ENCODE peak calls at places on chromosomes 1 and 21, in seven cellular contexts. L is HFF-Myc, V is PC-9, U is ascending aorta, B is AG09309, D is dorsolateral prefrontal cortex, M is tibial artery. J is an unnamed sample.

GRCh38 chr1:10728595-10729410 is 67.6 kb downstream of the CASZ1 start:
- DNase-seq in V (no peak), L (no peak), B (no peak), M (no peak), U (no peak), D (no peak), J (no peak)

GRCh38 chr1:214416417-214417212 is 134.8 kb downstream of the PTPN14 start:
- DNase-seq in D (no peak), M (no peak), V (no peak), B (no peak), U (no peak), L (no peak), J (peak; percentile 80)

GRCh38 chr1:30320581-30320890 is 402.8 kb downstream of the MATN1 start:
- DNase-seq in L (no peak), U (no peak), B (no peak), D (no peak), V (no peak), M (no peak), J (no peak)

GRCh38 chr1:74427676-74428075 is 84.7 kb downstream of the LRRC53 start:
- DNase-seq in L (no peak), D (no peak), B (peak; percentile 2), V (no peak), U (no peak), M (no peak), J (no peak)

GRCh38 chr1:45522324-45523104 is 830 bp upstream of the PRDX1 start:
- DNase-seq in D (no peak), L (no peak), V (peak; percentile 70), M (no peak), B (no peak), U (no peak), J (no peak)

GRCh38 chr1:237164406-237165352 is 122.7 kb downstream of the RYR2 start:
- DNase-seq in V (no peak), D (peak; percentile 46), L (no peak), U (no peak), M (no peak), B (no peak), J (no peak)

GRCh38 chr1:93619507-93620168 is 62.0 kb downstream of the BCAR3 start:
- DNase-seq in B (no peak), M (no peak), L (no peak), U (no peak), D (no peak), V (no peak), J (no peak)

GRCh38 chr1:53195913-53196484 is 625 bp upstream of the CPT2 start:
- DNase-seq in L (no peak), U (no peak), V (peak; percentile 39), B (no peak), D (no peak), M (no peak), J (no peak)

GRCh38 chr21:39180429-39181019 is 2.7 kb downstream of the PSMG1 start:
- DNase-seq in M (no peak), D (no peak), V (no peak), L (no peak), B (no peak), U (no peak), J (no peak)
- TF ChIP-seq CTCF in M (no peak), D (peak; percentile 22), V (no peak), L (peak; percentile 10), B (peak; percentile 20), U (no peak), J (peak; percentile 33)

GRCh38 chr21:45454924-45455315 is 50.0 kb downstream of the COL18A1 start:
- DNase-seq in B (no peak), D (no peak), M (no peak), U (no peak), V (no peak), L (no peak), J (peak; percentile 35)

GRCh38 chr21:45454081-45454923 is 49.3 kb downstream of the COL18A1 start:
- DNase-seq in V (no peak), M (no peak), U (no peak), D (no peak), L (no peak), B (no peak), J (no peak)

GRCh38 chr21:45452696-45453307 is 47.8 kb downstream of the COL18A1 start:
- DNase-seq in U (no peak), V (no peak), D (no peak), B (no peak), L (no peak), M (no peak), J (no peak)

GRCh38 chr21:45451771-45452182 is 46.8 kb downstream of the COL18A1 start:
- DNase-seq in D (no peak), M (no peak), B (no peak), V (no peak), U (no peak), L (no peak), J (no peak)

DNA sequence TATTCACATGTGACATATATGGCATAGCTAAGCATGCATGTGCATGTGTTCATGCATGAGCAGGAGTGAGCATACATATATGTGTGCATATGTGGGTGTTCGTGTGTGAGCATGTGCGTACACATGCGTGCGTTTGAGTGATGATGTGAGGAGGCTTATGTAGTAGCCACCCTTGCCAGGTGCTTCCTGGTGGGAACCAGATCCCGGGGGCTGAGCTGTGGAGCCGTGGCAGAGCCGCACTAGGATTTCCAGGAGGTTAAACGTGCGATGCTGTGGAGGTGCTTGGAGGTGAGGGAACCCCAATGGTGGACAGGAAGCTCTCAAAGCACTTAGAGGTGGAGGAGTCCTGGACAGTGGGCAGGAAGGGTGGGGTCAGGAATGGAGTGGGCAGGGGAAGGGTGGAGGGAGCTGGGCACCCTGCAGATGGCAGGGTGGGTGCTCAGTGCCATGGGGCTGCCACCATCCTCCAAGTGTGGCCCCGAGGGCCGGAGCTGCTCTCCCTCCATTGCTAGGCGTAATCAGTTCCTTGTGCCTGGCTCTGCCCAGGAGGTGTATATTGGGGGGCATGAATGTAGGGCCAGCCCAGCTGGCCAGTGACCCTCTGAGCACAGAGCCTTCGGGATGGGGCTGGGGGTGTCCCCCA is 48.5 kb downstream of the COL18A1 start:
- DNase-seq in U (no peak), M (no peak), B (no peak), V (no peak), D (no peak), L (no peak), J (no peak)
- H3K4me3 ChIP-seq in U (no peak overlapping the region), M (no peak overlapping the region), B (no peak overlapping the region), V (no peak overlapping the region), D (no peak overlapping the region), L (no peak overlapping the region), J (no peak overlapping the region)

DNA sequence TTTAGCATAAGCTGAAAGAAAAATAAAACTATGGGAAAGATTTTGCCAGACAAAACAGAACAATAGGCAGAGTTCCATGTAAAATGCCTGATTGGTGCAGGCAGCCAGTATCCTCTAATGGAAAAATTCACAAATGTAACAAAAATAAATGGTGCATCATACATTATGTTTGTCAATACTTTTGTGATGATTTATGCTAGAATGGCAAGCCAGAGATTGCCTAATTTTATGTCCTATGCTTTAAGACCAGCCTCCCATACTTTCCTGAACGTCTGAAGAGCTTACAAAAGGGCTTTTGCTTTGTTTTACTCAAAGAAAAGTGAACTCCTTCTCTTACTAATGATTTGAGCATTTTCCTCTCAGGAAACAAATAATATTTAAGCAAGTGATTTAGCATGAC is 81.5 kb upstream of the KCNJ15 start:
- DNase-seq in U (no peak), L (no peak), D (no peak), V (no peak), M (no peak), B (no peak), J (peak; percentile 16)
- TF ChIP-seq CTCF in U (no peak), L (no peak), D (no peak), V (no peak), M (no peak), B (no peak), J (no peak)

DNA sequence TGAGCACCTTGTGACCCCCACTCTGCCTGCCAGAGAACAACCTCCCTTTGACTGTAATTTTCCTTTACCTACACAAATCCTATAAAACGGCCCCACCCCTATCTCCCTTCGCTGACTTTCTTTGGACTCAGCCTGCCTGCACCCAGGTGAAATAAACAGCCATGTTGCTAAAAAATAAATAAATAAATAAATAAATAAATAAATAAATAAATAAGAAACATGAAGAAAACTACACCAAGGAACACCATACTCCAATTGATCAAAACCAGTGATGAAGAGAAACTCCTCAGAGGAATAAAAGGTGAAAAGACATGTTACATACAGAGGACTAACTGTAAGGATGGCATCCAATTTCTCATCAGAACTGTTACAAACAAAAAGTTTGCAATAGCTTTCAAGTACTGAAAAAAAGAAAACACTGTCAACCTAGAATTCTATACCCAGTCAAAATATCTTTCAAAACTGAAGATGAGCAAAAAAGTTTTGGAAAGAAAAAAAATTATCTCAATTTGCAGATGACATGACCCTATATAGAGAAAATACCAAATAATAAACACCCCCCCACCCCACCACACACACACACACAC is 28.4 kb downstream of the NBPF6 start:
- DNase-seq in L (no peak), V (no peak), M (no peak), D (no peak), B (no peak), U (no peak), J (no peak)
- H3K4me3 ChIP-seq in L (no peak overlapping the region), V (no peak overlapping the region), M (no peak overlapping the region), D (no peak overlapping the region), B (no peak overlapping the region), U (no peak overlapping the region), J (no peak overlapping the region)